ENCODE peak calls at places on chromosomes 16 and 17, in eight cellular contexts. One of them, this sample, is unnamed.

GRCh38 chr17:61686114-61686513 is 95.1 kb upstream of the NACA2 start:
- DNase-seq in hepatocyte: no peak
- DNase-seq in smooth muscle cell of the brain vasculature: no peak
- DNase-seq in pulmonary artery endothelial cell: no peak
- DNase-seq in activated naive CD8-positive, alpha-beta T cell treated with anti-CD3 and anti-CD28 coated beads for 36 hours: no peak
- DNase-seq in head of caudate nucleus: no peak
- DNase-seq in psoas muscle: no peak
- DNase-seq in HCEC 1CT: no peak
- DNase-seq in this sample: no peak

GRCh38 chr16:13193721-13194120 is 292.3 kb downstream of the SHISA9 start:
- DNase-seq in activated naive CD8-positive, alpha-beta T cell treated with anti-CD3 and anti-CD28 coated beads for 36 hours: no peak
- DNase-seq in HCEC 1CT: no peak
- DNase-seq in head of caudate nucleus: no peak
- DNase-seq in smooth muscle cell of the brain vasculature: no peak
- DNase-seq in pulmonary artery endothelial cell: no peak
- DNase-seq in hepatocyte: no peak
- DNase-seq in psoas muscle: no peak
- DNase-seq in this sample: no peak

GRCh38 chr17:57363998-57364645 is 107.8 kb downstream of the MSI2 start:
- DNase-seq in psoas muscle: no peak
- DNase-seq in hepatocyte: no peak
- DNase-seq in activated naive CD8-positive, alpha-beta T cell treated with anti-CD3 and anti-CD28 coated beads for 36 hours: no peak
- DNase-seq in HCEC 1CT: no peak
- DNase-seq in smooth muscle cell of the brain vasculature: no peak
- DNase-seq in head of caudate nucleus: no peak
- DNase-seq in pulmonary artery endothelial cell: no peak
- DNase-seq in this sample: no peak

GRCh38 chr16:87060026-87060986 is 256.9 kb downstream of the C16orf95 start:
- DNase-seq in activated naive CD8-positive, alpha-beta T cell treated with anti-CD3 and anti-CD28 coated beads for 36 hours: no peak
- DNase-seq in HCEC 1CT: peak; percentile 30
- DNase-seq in pulmonary artery endothelial cell: no peak
- DNase-seq in smooth muscle cell of the brain vasculature: peak; percentile 50
- DNase-seq in psoas muscle: no peak
- DNase-seq in head of caudate nucleus: no peak
- DNase-seq in hepatocyte: no peak
- DNase-seq in this sample: peak; percentile 63

GRCh38 chr16:1167276-1168107 is 14.6 kb downstream of the CACNA1H start:
- DNase-seq in psoas muscle: no peak
- DNase-seq in activated naive CD8-positive, alpha-beta T cell treated with anti-CD3 and anti-CD28 coated beads for 36 hours: no peak
- DNase-seq in smooth muscle cell of the brain vasculature: no peak
- DNase-seq in pulmonary artery endothelial cell: no peak
- DNase-seq in hepatocyte: no peak
- DNase-seq in head of caudate nucleus: peak; percentile 68
- DNase-seq in HCEC 1CT: no peak
- DNase-seq in this sample: peak; percentile 87

GRCh38 chr16:1771072-1771863 is at the start of gene NME3:
- DNase-seq in HCEC 1CT: peak; percentile 62
- DNase-seq in pulmonary artery endothelial cell: no peak
- DNase-seq in hepatocyte: peak; percentile 82
- DNase-seq in head of caudate nucleus: peak; percentile 82
- DNase-seq in activated naive CD8-positive, alpha-beta T cell treated with anti-CD3 and anti-CD28 coated beads for 36 hours: peak; percentile 80
- DNase-seq in smooth muscle cell of the brain vasculature: no peak
- DNase-seq in psoas muscle: peak; percentile 81
- DNase-seq in this sample: peak; percentile 69

GRCh38 chr17:44786551-44787081 is 27.8 kb downstream of the ADAM11 start:
- DNase-seq in head of caudate nucleus: no peak
- DNase-seq in pulmonary artery endothelial cell: no peak
- DNase-seq in hepatocyte: no peak
- DNase-seq in activated naive CD8-positive, alpha-beta T cell treated with anti-CD3 and anti-CD28 coated beads for 36 hours: no peak
- DNase-seq in psoas muscle: no peak
- DNase-seq in smooth muscle cell of the brain vasculature: no peak
- DNase-seq in HCEC 1CT: no peak
- DNase-seq in this sample: no peak

GRCh38 chr17:6381052-6381451 is 53.9 kb downstream of the AIPL1 start:
- DNase-seq in HCEC 1CT: peak; percentile 49
- DNase-seq in psoas muscle: no peak
- DNase-seq in smooth muscle cell of the brain vasculature: no peak
- DNase-seq in hepatocyte: no peak
- DNase-seq in head of caudate nucleus: no peak
- DNase-seq in activated naive CD8-positive, alpha-beta T cell treated with anti-CD3 and anti-CD28 coated beads for 36 hours: no peak
- DNase-seq in pulmonary artery endothelial cell: no peak
- DNase-seq in this sample: no peak

GRCh38 chr17:6701719-6702118 is 11.4 kb downstream of the SLC13A5 start:
- DNase-seq in pulmonary artery endothelial cell: no peak
- DNase-seq in hepatocyte: peak; percentile 47
- DNase-seq in activated naive CD8-positive, alpha-beta T cell treated with anti-CD3 and anti-CD28 coated beads for 36 hours: peak; percentile 56
- DNase-seq in HCEC 1CT: no peak
- DNase-seq in smooth muscle cell of the brain vasculature: no peak
- DNase-seq in head of caudate nucleus: no peak
- DNase-seq in psoas muscle: no peak
- DNase-seq in this sample: no peak

GRCh38 chr16:81891734-81892364 is 112.8 kb downstream of the PLCG2 start:
- DNase-seq in psoas muscle: no peak
- DNase-seq in head of caudate nucleus: no peak
- DNase-seq in pulmonary artery endothelial cell: no peak
- DNase-seq in hepatocyte: no peak
- DNase-seq in HCEC 1CT: no peak
- DNase-seq in activated naive CD8-positive, alpha-beta T cell treated with anti-CD3 and anti-CD28 coated beads for 36 hours: no peak
- DNase-seq in smooth muscle cell of the brain vasculature: no peak
- DNase-seq in this sample: no peak

GRCh38 chr17:49822829-49823228 is 25.0 kb downstream of the TAC4 start:
- DNase-seq in head of caudate nucleus: no peak
- DNase-seq in psoas muscle: peak; percentile 60
- DNase-seq in HCEC 1CT: peak; percentile 83
- DNase-seq in pulmonary artery endothelial cell: no peak
- DNase-seq in smooth muscle cell of the brain vasculature: no peak
- DNase-seq in activated naive CD8-positive, alpha-beta T cell treated with anti-CD3 and anti-CD28 coated beads for 36 hours: no peak
- DNase-seq in hepatocyte: no peak
- DNase-seq in this sample: peak; percentile 84

GRCh38 chr16:73298562-73298961 is 250.6 kb upstream of the ZFHX3 start:
- DNase-seq in smooth muscle cell of the brain vasculature: no peak
- DNase-seq in hepatocyte: peak; percentile 18
- DNase-seq in psoas muscle: no peak
- DNase-seq in head of caudate nucleus: no peak
- DNase-seq in activated naive CD8-positive, alpha-beta T cell treated with anti-CD3 and anti-CD28 coated beads for 36 hours: no peak
- DNase-seq in HCEC 1CT: no peak
- DNase-seq in pulmonary artery endothelial cell: no peak
- DNase-seq in this sample: peak; percentile 36

GRCh38 chr16:20750558-20750957 is 8.9 kb upstream of the THUMPD1 start:
- DNase-seq in activated naive CD8-positive, alpha-beta T cell treated with anti-CD3 and anti-CD28 coated beads for 36 hours: no peak
- DNase-seq in HCEC 1CT: no peak
- DNase-seq in smooth muscle cell of the brain vasculature: no peak
- DNase-seq in pulmonary artery endothelial cell: no peak
- DNase-seq in head of caudate nucleus: no peak
- DNase-seq in psoas muscle: no peak
- DNase-seq in hepatocyte: no peak
- DNase-seq in this sample: no peak

GRCh38 chr17:21241564-21241963 is 11.6 kb downstream of the NATD1 start:
- DNase-seq in psoas muscle: no peak
- DNase-seq in HCEC 1CT: no peak
- DNase-seq in smooth muscle cell of the brain vasculature: no peak
- DNase-seq in head of caudate nucleus: no peak
- DNase-seq in activated naive CD8-positive, alpha-beta T cell treated with anti-CD3 and anti-CD28 coated beads for 36 hours: no peak
- DNase-seq in pulmonary artery endothelial cell: no peak
- DNase-seq in hepatocyte: no peak
- DNase-seq in this sample: no peak

GRCh38 chr17:77316191-77316641 is 175.4 kb downstream of the SEC14L1 start:
- DNase-seq in psoas muscle: peak; percentile 64
- DNase-seq in activated naive CD8-positive, alpha-beta T cell treated with anti-CD3 and anti-CD28 coated beads for 36 hours: no peak
- DNase-seq in pulmonary artery endothelial cell: no peak
- DNase-seq in smooth muscle cell of the brain vasculature: peak; percentile 89
- DNase-seq in head of caudate nucleus: peak; percentile 51
- DNase-seq in hepatocyte: peak; percentile 76
- DNase-seq in HCEC 1CT: no peak
- DNase-seq in this sample: peak; percentile 89

GRCh38 chr17:80219013-80219776 is 938 bp downstream of the SGSH start:
- DNase-seq in psoas muscle: peak; percentile 78
- DNase-seq in smooth muscle cell of the brain vasculature: no peak
- DNase-seq in hepatocyte: peak; percentile 75
- DNase-seq in head of caudate nucleus: peak; percentile 29
- DNase-seq in HCEC 1CT: peak; percentile 69
- DNase-seq in pulmonary artery endothelial cell: no peak
- DNase-seq in activated naive CD8-positive, alpha-beta T cell treated with anti-CD3 and anti-CD28 coated beads for 36 hours: peak; percentile 92
- DNase-seq in this sample: peak; percentile 88

GRCh38 chr17:17781591-17782424 is 55.0 kb downstream of the SREBF1 start:
- DNase-seq in pulmonary artery endothelial cell: no peak
- DNase-seq in smooth muscle cell of the brain vasculature: no peak
- DNase-seq in HCEC 1CT: peak; percentile 29
- DNase-seq in head of caudate nucleus: peak; percentile 91
- DNase-seq in activated naive CD8-positive, alpha-beta T cell treated with anti-CD3 and anti-CD28 coated beads for 36 hours: peak; percentile 44
- DNase-seq in psoas muscle: peak; percentile 82
- DNase-seq in hepatocyte: peak; percentile 83
- DNase-seq in this sample: peak; percentile 67

GRCh38 chr16:69106491-69107291 is 1.2 kb downstream of the HAS3 start:
- DNase-seq in psoas muscle: no peak
- DNase-seq in pulmonary artery endothelial cell: no peak
- DNase-seq in head of caudate nucleus: no peak
- DNase-seq in activated naive CD8-positive, alpha-beta T cell treated with anti-CD3 and anti-CD28 coated beads for 36 hours: peak; percentile 15
- DNase-seq in HCEC 1CT: no peak
- DNase-seq in smooth muscle cell of the brain vasculature: no peak
- DNase-seq in hepatocyte: no peak
- DNase-seq in this sample: no peak

GRCh38 chr16:84043486-84044107 is 1.0 kb upstream of the SLC38A8 start:
- DNase-seq in head of caudate nucleus: no peak
- DNase-seq in HCEC 1CT: no peak
- DNase-seq in hepatocyte: no peak
- DNase-seq in activated naive CD8-positive, alpha-beta T cell treated with anti-CD3 and anti-CD28 coated beads for 36 hours: no peak
- DNase-seq in pulmonary artery endothelial cell: no peak
- DNase-seq in psoas muscle: no peak
- DNase-seq in smooth muscle cell of the brain vasculature: no peak
- DNase-seq in this sample: no peak

GRCh38 chr17:29143894-29144293 is 36.3 kb downstream of the MYO18A start:
- DNase-seq in psoas muscle: peak; percentile 58
- DNase-seq in HCEC 1CT: peak; percentile 39
- DNase-seq in hepatocyte: no peak
- DNase-seq in head of caudate nucleus: peak; percentile 57
- DNase-seq in pulmonary artery endothelial cell: no peak
- DNase-seq in activated naive CD8-positive, alpha-beta T cell treated with anti-CD3 and anti-CD28 coated beads for 36 hours: peak; percentile 24
- DNase-seq in smooth muscle cell of the brain vasculature: no peak
- DNase-seq in this sample: no peak

GRCh38 chr17:30243002-30243401 is 7.5 kb upstream of the SLC6A4 start:
- DNase-seq in psoas muscle: no peak
- DNase-seq in pulmonary artery endothelial cell: no peak
- DNase-seq in HCEC 1CT: no peak
- DNase-seq in head of caudate nucleus: no peak
- DNase-seq in activated naive CD8-positive, alpha-beta T cell treated with anti-CD3 and anti-CD28 coated beads for 36 hours: no peak
- DNase-seq in hepatocyte: no peak
- DNase-seq in smooth muscle cell of the brain vasculature: no peak
- DNase-seq in this sample: no peak

GRCh38 chr16:4176794-4177438 is 60.7 kb upstream of the ADCY9 start:
- DNase-seq in HCEC 1CT: peak; percentile 43
- DNase-seq in psoas muscle: no peak
- DNase-seq in pulmonary artery endothelial cell: no peak
- DNase-seq in hepatocyte: peak; percentile 75
- DNase-seq in head of caudate nucleus: peak; percentile 52
- DNase-seq in smooth muscle cell of the brain vasculature: no peak
- DNase-seq in activated naive CD8-positive, alpha-beta T cell treated with anti-CD3 and anti-CD28 coated beads for 36 hours: no peak
- DNase-seq in this sample: peak; percentile 70

GRCh38 chr16:70018254-70018653 is 67.1 kb downstream of the CLEC18A start:
- DNase-seq in head of caudate nucleus: peak; percentile 15
- DNase-seq in HCEC 1CT: peak; percentile 1
- DNase-seq in psoas muscle: no peak
- DNase-seq in hepatocyte: peak; percentile 29
- DNase-seq in activated naive CD8-positive, alpha-beta T cell treated with anti-CD3 and anti-CD28 coated beads for 36 hours: peak; percentile 44
- DNase-seq in pulmonary artery endothelial cell: no peak
- DNase-seq in smooth muscle cell of the brain vasculature: no peak
- DNase-seq in this sample: no peak

GRCh38 chr16:84839956-84840355 is 20.2 kb downstream of the CRISPLD2 start:
- DNase-seq in smooth muscle cell of the brain vasculature: no peak
- DNase-seq in psoas muscle: no peak
- DNase-seq in head of caudate nucleus: no peak
- DNase-seq in pulmonary artery endothelial cell: no peak
- DNase-seq in activated naive CD8-positive, alpha-beta T cell treated with anti-CD3 and anti-CD28 coated beads for 36 hours: no peak
- DNase-seq in HCEC 1CT: peak; percentile 79
- DNase-seq in hepatocyte: no peak
- DNase-seq in this sample: peak; percentile 56

GRCh38 chr16:89374393-89374948 is 115.9 kb downstream of the ANKRD11 start:
- DNase-seq in smooth muscle cell of the brain vasculature: peak; percentile 44
- DNase-seq in psoas muscle: no peak
- DNase-seq in HCEC 1CT: no peak
- DNase-seq in pulmonary artery endothelial cell: no peak
- DNase-seq in hepatocyte: no peak
- DNase-seq in activated naive CD8-positive, alpha-beta T cell treated with anti-CD3 and anti-CD28 coated beads for 36 hours: no peak
- DNase-seq in head of caudate nucleus: peak; percentile 71
- DNase-seq in this sample: peak; percentile 56

GRCh38 chr17:48790607-48791127 is 26.4 kb downstream of the TTLL6 start:
- DNase-seq in pulmonary artery endothelial cell: no peak
- DNase-seq in hepatocyte: no peak
- DNase-seq in psoas muscle: no peak
- DNase-seq in HCEC 1CT: no peak
- DNase-seq in head of caudate nucleus: no peak
- DNase-seq in activated naive CD8-positive, alpha-beta T cell treated with anti-CD3 and anti-CD28 coated beads for 36 hours: no peak
- DNase-seq in smooth muscle cell of the brain vasculature: no peak
- DNase-seq in this sample: no peak

GRCh38 chr17:21263351-21263750 is 10.1 kb upstream of the NATD1 start:
- DNase-seq in head of caudate nucleus: no peak
- DNase-seq in smooth muscle cell of the brain vasculature: no peak
- DNase-seq in pulmonary artery endothelial cell: no peak
- DNase-seq in psoas muscle: no peak
- DNase-seq in HCEC 1CT: peak; percentile 82
- DNase-seq in hepatocyte: no peak
- DNase-seq in activated naive CD8-positive, alpha-beta T cell treated with anti-CD3 and anti-CD28 coated beads for 36 hours: no peak
- DNase-seq in this sample: peak; percentile 42

GRCh38 chr17:14759325-14759724 is 458.4 kb downstream of the HS3ST3B1 start:
- DNase-seq in smooth muscle cell of the brain vasculature: no peak
- DNase-seq in activated naive CD8-positive, alpha-beta T cell treated with anti-CD3 and anti-CD28 coated beads for 36 hours: no peak
- DNase-seq in HCEC 1CT: no peak
- DNase-seq in psoas muscle: no peak
- DNase-seq in pulmonary artery endothelial cell: no peak
- DNase-seq in hepatocyte: no peak
- DNase-seq in head of caudate nucleus: no peak
- DNase-seq in this sample: no peak

GRCh38 chr17:43353364-43353763 is 45.4 kb upstream of the ARL4D start:
- DNase-seq in activated naive CD8-positive, alpha-beta T cell treated with anti-CD3 and anti-CD28 coated beads for 36 hours: no peak
- DNase-seq in HCEC 1CT: no peak
- DNase-seq in psoas muscle: no peak
- DNase-seq in hepatocyte: no peak
- DNase-seq in smooth muscle cell of the brain vasculature: no peak
- DNase-seq in head of caudate nucleus: no peak
- DNase-seq in pulmonary artery endothelial cell: no peak
- DNase-seq in this sample: no peak

GRCh38 chr16:49921791-49922456 is 66.0 kb upstream of the ZNF423 start:
- DNase-seq in HCEC 1CT: no peak
- DNase-seq in hepatocyte: peak; percentile 86
- DNase-seq in activated naive CD8-positive, alpha-beta T cell treated with anti-CD3 and anti-CD28 coated beads for 36 hours: peak; percentile 40
- DNase-seq in smooth muscle cell of the brain vasculature: peak; percentile 13
- DNase-seq in psoas muscle: peak; percentile 40
- DNase-seq in head of caudate nucleus: peak; percentile 46
- DNase-seq in pulmonary artery endothelial cell: peak; percentile 3
- DNase-seq in this sample: peak; percentile 44

GRCh38 chr17:17749921-17750320 is 68.7 kb downstream of the RAI1 start:
- DNase-seq in pulmonary artery endothelial cell: no peak
- DNase-seq in activated naive CD8-positive, alpha-beta T cell treated with anti-CD3 and anti-CD28 coated beads for 36 hours: peak; percentile 59
- DNase-seq in hepatocyte: peak; percentile 70
- DNase-seq in psoas muscle: no peak
- DNase-seq in head of caudate nucleus: peak; percentile 85
- DNase-seq in smooth muscle cell of the brain vasculature: no peak
- DNase-seq in HCEC 1CT: no peak
- DNase-seq in this sample: peak; percentile 45

GRCh38 chr16:10324210-10324609 is 61.7 kb upstream of the ATF7IP2 start:
- DNase-seq in HCEC 1CT: no peak
- DNase-seq in pulmonary artery endothelial cell: no peak
- DNase-seq in activated naive CD8-positive, alpha-beta T cell treated with anti-CD3 and anti-CD28 coated beads for 36 hours: no peak
- DNase-seq in head of caudate nucleus: no peak
- DNase-seq in smooth muscle cell of the brain vasculature: no peak
- DNase-seq in psoas muscle: no peak
- DNase-seq in hepatocyte: no peak
- DNase-seq in this sample: no peak

GRCh38 chr17:21280081-21280518 is 4.4 kb upstream of the MAP2K3 start:
- DNase-seq in psoas muscle: peak; percentile 88
- DNase-seq in activated naive CD8-positive, alpha-beta T cell treated with anti-CD3 and anti-CD28 coated beads for 36 hours: peak; percentile 90
- DNase-seq in HCEC 1CT: peak; percentile 76
- DNase-seq in head of caudate nucleus: peak; percentile 89
- DNase-seq in pulmonary artery endothelial cell: no peak
- DNase-seq in hepatocyte: peak; percentile 91
- DNase-seq in smooth muscle cell of the brain vasculature: no peak
- DNase-seq in this sample: peak; percentile 74

GRCh38 chr16:67260426-67261063 is 11.8 kb downstream of the SLC9A5 start:
- DNase-seq in hepatocyte: peak; percentile 74
- DNase-seq in psoas muscle: peak; percentile 53
- DNase-seq in activated naive CD8-positive, alpha-beta T cell treated with anti-CD3 and anti-CD28 coated beads for 36 hours: no peak
- DNase-seq in smooth muscle cell of the brain vasculature: no peak
- DNase-seq in HCEC 1CT: peak; percentile 58
- DNase-seq in head of caudate nucleus: peak; percentile 46
- DNase-seq in pulmonary artery endothelial cell: no peak
- DNase-seq in this sample: peak; percentile 56

This sample was measured in fibroblast of lung.